ENCODE peak calls at places on chromosome 17, in ten cellular contexts. N, U, S, A, Y, M, T, P, R and J are unnamed samples. For H3K4me1, the result is how much of the 10 kb centered on the place peaks cover.

GRCh38 chr17:74359916-74360315 is 1.8 kb downstream of the BTBD17 start:
- DNase-seq in T (no peak), R (no peak), P (no peak), N (no peak), U (no peak), S (no peak), A (no peak), Y (no peak), M (no peak), J (no peak)

GRCh38 chr17:74957935-74958549 is 14.5 kb downstream of the HID1 start:
- DNase-seq in A (peak), Y (peak), M (peak), R (no peak), T (peak), U (peak), S (peak), P (peak), N (peak), J (peak)

GRCh38 chr17:3892095-3892998 is 506 bp downstream of the CAMKK1 start:
- DNase-seq in R (peak), Y (peak), U (peak), T (peak), M (peak), N (peak), P (peak), A (peak), S (peak), J (peak)

GRCh38 chr17:6554871-6555330 is 1.5 kb downstream of the PITPNM3 start:
- DNase-seq in P (no peak), M (no peak), Y (no peak), A (no peak), S (no peak), N (no peak), R (no peak), U (no peak), T (no peak), J (no peak)

GRCh38 chr17:18039535-18040286 is 503 bp downstream of the GID4 start:
- DNase-seq in S (peak), Y (peak), U (peak), N (no peak), P (peak), R (no peak), M (no peak), T (no peak), A (no peak), J (peak)

GRCh38 chr17:41555105-41555887 is 16.6 kb downstream of the KRT9 start:
- DNase-seq in N (no peak), M (no peak), P (no peak), T (no peak), A (no peak), U (no peak), R (no peak), S (no peak), Y (no peak), J (no peak)

GRCh38 chr17:58631523-58632323 is 60.1 kb downstream of the TEX14 start:
- DNase-seq in N (peak), P (peak), A (peak), Y (peak), M (peak), R (peak), U (peak), S (peak), T (peak), J (peak)

GRCh38 chr17:32143525-32143865 is 1.2 kb downstream of the RHOT1 start:
- DNase-seq in T (no peak), N (no peak), S (no peak), U (no peak), A (no peak), R (no peak), P (no peak), M (no peak), Y (no peak), J (no peak)

GRCh38 chr17:50201226-50201854 is at the start of gene COL1A1:
- DNase-seq in S (peak), T (peak), P (peak), U (peak), R (no peak), M (no peak), A (peak), N (peak), Y (no peak), J (peak)

GRCh38 chr17:47063475-47063874 is 84.4 kb upstream of the RPRML start:
- DNase-seq in Y (no peak), R (no peak), N (no peak), P (no peak), M (no peak), S (no peak), U (no peak), T (no peak), A (no peak), J (no peak)

GRCh38 chr17:77373298-77374169 is 232.8 kb downstream of the SEC14L1 start:
- DNase-seq in N (no peak), Y (no peak), A (peak), U (no peak), M (no peak), S (peak), R (no peak), P (peak), T (peak), J (no peak)

GRCh38 chr17:81869221-81870154 is 1.6 kb downstream of the ARHGDIA start:
- DNase-seq in N (no peak), M (no peak), R (no peak), U (peak), Y (peak), T (no peak), P (peak), A (peak), S (peak), J (peak)

GRCh38 chr17:81870978-81871386 is at the start of gene ARHGDIA:
- DNase-seq in U (peak), M (no peak), P (no peak), Y (no peak), S (no peak), R (no peak), A (no peak), N (no peak), T (no peak), J (peak)

GRCh38 chr17:81868674-81869220 is 2.4 kb downstream of the ARHGDIA start:
- DNase-seq in A (peak), Y (peak), S (peak), T (no peak), N (no peak), M (no peak), P (peak), R (no peak), U (no peak), J (peak)

GRCh38 chr17:81871387-81872120 is 417 bp upstream of the ARHGDIA start:
- DNase-seq in P (peak), S (peak), U (peak), M (peak), T (peak), N (peak), R (peak), A (peak), Y (peak), J (peak)

DNA sequence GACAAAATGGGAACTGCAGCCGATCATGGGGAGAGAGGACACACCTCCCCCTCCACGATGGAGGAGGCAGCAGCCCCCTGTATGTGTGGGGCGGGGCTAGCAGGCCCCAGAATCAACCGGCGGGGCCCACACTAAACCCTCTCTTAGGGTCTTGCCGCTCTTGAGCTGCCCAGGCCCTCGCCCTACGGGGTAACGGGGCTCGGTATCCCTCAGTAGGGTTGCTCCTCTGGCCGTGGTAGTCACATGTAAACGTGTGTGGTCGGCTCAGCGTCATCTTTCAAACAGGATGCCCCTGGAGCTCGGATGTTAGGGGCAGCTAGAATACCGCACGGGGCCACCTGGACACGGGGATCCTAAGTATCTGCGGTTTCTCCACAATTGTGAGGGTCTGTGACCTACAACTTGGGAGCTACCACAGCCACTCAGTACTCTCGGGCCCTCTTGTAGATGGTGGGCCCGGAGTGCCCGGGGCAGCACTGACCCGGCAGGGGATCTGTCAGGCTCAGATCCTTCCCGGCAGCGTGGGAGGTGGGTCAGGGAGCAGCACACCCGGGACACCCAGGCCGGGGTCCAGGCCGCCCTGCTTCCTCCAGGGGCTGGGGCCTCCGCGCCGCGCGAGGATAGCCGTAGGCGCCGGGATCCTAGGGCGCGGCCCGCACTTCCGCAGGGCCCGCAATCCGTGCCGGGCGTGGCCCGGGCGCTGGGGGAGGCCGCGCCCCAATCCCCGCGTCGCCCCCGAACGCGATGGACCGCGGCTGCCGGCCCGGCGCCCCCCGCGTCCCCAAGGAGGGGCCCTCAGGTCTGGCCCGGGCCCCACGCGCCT is 771 bp downstream of the ARHGDIA start:
- DNase-seq in R (no peak), U (peak), M (no peak), N (no peak), Y (no peak), A (peak), P (peak), S (peak), T (no peak), J (peak)
- TF ChIP-seq POLR2A in R (no peak), U (no peak), M (no peak), N (no peak), Y (peak), A (no peak), P (no peak), S (no peak), T (no peak), J (no peak)

GRCh38 chr17:14204084-14204483 is 32.6 kb downstream of the CDRT15 start:
- DNase-seq in P (no peak), S (no peak), A (no peak), U (no peak), M (no peak), Y (no peak), R (no peak), N (no peak), T (no peak), J (no peak)
- H3K4me1 ChIP-seq in P (under half), S (under half), A (half or more), U (under half), M (under half), Y (under half), R (under half), N (under half), T (under half), J (under half)

DNA sequence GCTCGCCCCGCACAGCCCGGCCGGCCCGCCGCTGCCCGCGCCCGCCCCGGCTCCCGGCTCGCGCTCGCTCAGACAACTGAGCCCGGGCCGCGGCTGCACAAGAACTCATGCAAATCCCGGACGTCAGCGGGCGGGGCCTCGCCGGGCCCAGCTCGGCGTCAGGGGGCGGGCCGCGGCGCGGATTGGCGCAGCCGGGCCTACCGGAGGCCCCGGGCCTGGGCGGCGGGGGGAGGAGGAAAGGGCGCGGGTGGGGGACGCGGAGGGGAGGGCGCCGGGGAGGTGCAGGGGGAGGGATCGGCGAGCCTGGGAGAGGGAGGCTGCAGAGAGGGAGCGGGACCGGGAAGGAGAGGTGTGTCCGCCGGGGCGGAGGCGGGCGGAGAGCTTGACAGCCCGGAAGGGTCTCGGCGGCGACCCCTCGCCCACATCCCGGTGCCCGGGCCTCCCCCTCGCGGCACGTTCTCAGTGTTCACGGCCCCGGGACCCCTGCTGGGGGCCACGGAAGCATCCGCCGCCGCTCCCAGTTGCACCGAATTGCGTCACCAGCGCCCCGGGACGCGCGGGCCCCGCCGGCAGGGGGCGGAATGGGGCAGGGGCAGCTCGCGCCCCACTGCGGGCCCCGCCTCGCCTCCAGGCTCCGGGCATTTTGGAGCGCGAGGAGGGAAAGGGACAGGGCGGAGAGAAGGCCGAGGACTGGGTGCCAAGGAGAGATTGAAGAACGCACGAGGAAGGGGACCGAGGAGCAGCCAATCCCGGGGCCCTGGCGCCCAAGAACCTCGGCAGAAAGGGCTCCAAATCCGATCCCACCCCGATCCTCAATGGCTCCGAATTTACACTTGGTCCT is at the start of gene CBX4:
- DNase-seq in T (peak), Y (peak), M (peak), P (peak), A (peak), S (peak), R (peak), N (peak), U (peak), J (peak)
- TF ChIP-seq POLR2A in T (no peak), Y (peak), M (peak), P (peak), A (peak), S (no peak), R (no peak), N (peak), U (peak), J (peak)

GRCh38 chr17:27477971-27478684 is 21.9 kb downstream of the KSR1 start:
- DNase-seq in M (no peak), U (no peak), Y (no peak), T (no peak), A (no peak), N (no peak), P (no peak), R (no peak), S (no peak), J (no peak)
- H3K4me1 ChIP-seq in M (under half), U (under half), Y (under half), T (under half), A (half or more), N (under half), P (under half), R (under half), S (under half), J (under half)

GRCh38 chr17:45172541-45173286 is 11.0 kb downstream of the HEXIM2 start:
- DNase-seq in T (peak), P (peak), N (peak), Y (peak), A (peak), S (peak), R (no peak), U (peak), M (peak), J (peak)
- TF ChIP-seq POLR2A in T (no peak), P (no peak), N (no peak), Y (peak), A (no peak), S (no peak), R (no peak), U (no peak), M (peak), J (peak)

GRCh38 chr17:40317880-40318834 is 9.2 kb downstream of the RARA start:
- DNase-seq in U (peak), T (peak), N (peak), Y (peak), P (peak), S (peak), A (peak), M (peak), R (peak), J (peak)

GRCh38 chr17:40315678-40316570 is 6.9 kb downstream of the RARA start:
- DNase-seq in S (peak), T (no peak), Y (no peak), R (no peak), N (no peak), M (no peak), U (peak), P (peak), A (no peak), J (no peak)

GRCh38 chr17:40315206-40315605 is 6.2 kb downstream of the RARA start:
- DNase-seq in A (no peak), N (peak), M (no peak), P (no peak), T (no peak), S (no peak), U (peak), Y (no peak), R (no peak), J (no peak)

GRCh38 chr17:40317345-40317873 is 8.4 kb downstream of the RARA start:
- DNase-seq in R (no peak), P (peak), M (no peak), Y (peak), S (peak), T (peak), A (peak), N (no peak), U (peak), J (peak)

DNA sequence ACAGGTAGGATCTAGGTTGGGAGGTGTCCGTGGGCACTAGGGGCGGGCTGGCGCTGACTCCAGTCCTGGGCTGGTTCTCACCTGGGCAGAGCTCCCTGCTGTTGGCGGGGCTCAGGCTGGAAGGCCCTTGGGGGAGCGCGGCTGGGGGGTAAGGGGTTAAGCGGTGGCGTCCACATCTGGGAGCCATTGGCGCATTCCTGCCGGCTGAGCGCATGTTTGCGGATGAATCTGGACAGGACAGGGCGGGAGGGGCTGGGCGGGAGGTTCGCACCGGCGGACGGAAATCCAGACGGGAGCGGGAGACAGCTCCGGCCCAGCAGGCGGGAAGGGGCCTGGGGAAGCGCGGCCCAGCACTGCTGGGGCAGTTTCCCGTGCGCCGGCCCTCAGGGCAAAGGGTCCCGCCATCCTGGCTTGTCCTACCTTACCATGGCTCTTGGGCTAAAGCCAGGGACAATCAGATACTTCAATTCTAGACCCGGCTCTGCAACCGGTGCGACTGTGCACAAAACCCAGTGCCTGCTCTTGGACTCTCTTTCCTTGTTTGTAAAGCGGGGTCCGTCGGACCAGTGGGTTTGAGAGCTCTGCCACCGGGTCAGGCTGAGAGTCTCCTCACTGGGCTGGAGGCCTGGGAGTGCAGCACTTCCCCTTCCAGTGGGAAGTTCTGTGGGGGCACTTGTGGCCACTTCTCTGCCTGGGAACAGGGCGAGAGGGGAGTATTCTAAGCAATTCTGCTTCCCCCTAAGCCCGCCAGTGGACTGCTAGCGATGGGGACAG is 7.8 kb downstream of the RARA start:
- DNase-seq in M (peak), Y (peak), R (no peak), P (peak), A (peak), T (peak), U (peak), S (peak), N (peak), J (peak)
- H3K4me1 ChIP-seq in M (under half), Y (half or more), R (half or more), P (under half), A (half or more), T (half or more), U (half or more), S (half or more), N (under half), J (half or more)

GRCh38 chr17:80413771-80414507 is 1.0 kb upstream of the ENDOV start:
- DNase-seq in T (no peak), A (no peak), U (no peak), R (no peak), Y (no peak), S (no peak), P (no peak), M (no peak), N (no peak), J (no peak)

GRCh38 chr17:80415626-80416042 is 667 bp downstream of the ENDOV start:
- DNase-seq in A (no peak), U (no peak), R (no peak), T (no peak), M (no peak), Y (no peak), P (no peak), N (no peak), S (no peak), J (no peak)

GRCh38 chr17:80416260-80416939 is 1.4 kb downstream of the ENDOV start:
- DNase-seq in U (no peak), P (no peak), R (no peak), M (no peak), T (no peak), A (no peak), Y (no peak), N (no peak), S (no peak), J (no peak)

GRCh38 chr17:80414508-80414802 is 512 bp upstream of the ENDOV start:
- DNase-seq in U (no peak), M (no peak), N (no peak), R (no peak), S (no peak), Y (no peak), A (no peak), P (no peak), T (no peak), J (no peak)

GRCh38 chr17:80414803-80415625 is at the start of gene ENDOV:
- DNase-seq in P (peak), S (peak), N (peak), T (peak), Y (peak), A (peak), M (peak), R (peak), U (peak), J (peak)
- TF ChIP-seq POLR2A in P (peak), S (peak), N (peak), T (no peak), Y (peak), A (no peak), M (peak), R (peak), U (peak), J (peak)

DNA sequence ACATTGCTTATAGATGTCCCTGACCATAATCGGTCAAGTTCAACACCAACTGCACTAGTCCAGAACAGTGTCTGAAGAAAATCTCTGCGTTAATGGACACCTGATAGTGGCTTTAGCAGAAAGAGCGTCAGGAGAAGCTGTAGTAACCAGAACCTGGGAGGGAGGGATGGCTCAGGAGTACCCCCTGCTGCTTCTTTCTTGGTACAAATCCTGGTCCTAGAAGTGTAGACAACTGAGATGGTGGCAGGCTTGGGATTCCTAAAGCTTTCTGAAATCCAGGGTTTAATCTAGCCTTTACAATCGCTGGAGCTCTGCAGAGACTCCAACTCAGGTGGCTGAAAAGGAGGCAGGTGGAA is 5.4 kb downstream of the MAP3K14 start:
- DNase-seq in S (no peak), P (no peak), A (no peak), Y (no peak), M (no peak), T (no peak), N (no peak), R (no peak), U (no peak), J (no peak)
- H3K4me1 ChIP-seq in S (half or more), P (under half), A (half or more), Y (half or more), M (under half), T (half or more), N (under half), R (half or more), U (half or more), J (half or more)

GRCh38 chr17:78883533-78884131 is 19.4 kb downstream of the CEP295NL start:
- DNase-seq in R (peak), A (peak), N (peak), T (peak), U (peak), S (peak), M (peak), P (peak), Y (peak), J (peak)
- TF ChIP-seq POLR2A in R (no peak), A (peak), N (peak), T (no peak), U (peak), S (peak), M (peak), P (peak), Y (no peak), J (peak)

GRCh38 chr17:61827649-61828395 is 35.5 kb downstream of the BRIP1 start:
- DNase-seq in A (no peak), Y (no peak), R (no peak), P (no peak), N (no peak), M (no peak), S (no peak), U (no peak), T (no peak), J (no peak)
- H3K4me1 ChIP-seq in A (under half), Y (under half), R (under half), P (under half), N (under half), M (under half), S (under half), U (under half), T (under half), J (under half)